ENCODE peak calls at places on chromosomes 12 and 14, in four cellular contexts. One of them, this sample, is unnamed.

GRCh38 chr12:81450920-81451739 is 308.0 kb downstream of the PPFIA2 start:
- DNase-seq in K562: peak
- DNase-seq in GM12878: no peak
- DNase-seq in HL-60: peak
- DNase-seq in this sample: no peak

GRCh38 chr14:40098468-40098867 is 666.2 kb upstream of the FBXO33 start:
- DNase-seq in K562: no peak
- DNase-seq in GM12878: no peak
- DNase-seq in HL-60: no peak
- DNase-seq in this sample: no peak

GRCh38 chr12:78101181-78101876 is 270.6 kb downstream of the NAV3 start:
- DNase-seq in K562: no peak
- DNase-seq in GM12878: no peak
- DNase-seq in HL-60: no peak
- DNase-seq in this sample: no peak

GRCh38 chr12:122403115-122403770 is 19.2 kb downstream of the CLIP1 start:
- DNase-seq in K562: no peak
- DNase-seq in GM12878: no peak
- DNase-seq in HL-60: no peak
- DNase-seq in this sample: peak

GRCh38 chr12:15268927-15269552 is 47.8 kb upstream of the RERG start:
- DNase-seq in K562: peak
- DNase-seq in GM12878: no peak
- DNase-seq in HL-60: peak
- DNase-seq in this sample: peak

GRCh38 chr12:43942379-43942778 is 106.5 kb downstream of the TMEM117 start:
- DNase-seq in K562: no peak
- DNase-seq in GM12878: no peak
- DNase-seq in HL-60: no peak
- DNase-seq in this sample: no peak

GRCh38 chr14:101843665-101844064 is 82.2 kb downstream of the PPP2R5C start:
- DNase-seq in K562: no peak
- DNase-seq in GM12878: peak
- DNase-seq in HL-60: peak
- DNase-seq in this sample: no peak

GRCh38 chr14:105336477-105337287 is 22.1 kb downstream of the PACS2 start:
- DNase-seq in K562: no peak
- DNase-seq in GM12878: no peak
- DNase-seq in HL-60: no peak
- DNase-seq in this sample: no peak

GRCh38 chr12:61538951-61539350 is 721.3 kb upstream of the USP15 start:
- DNase-seq in K562: no peak
- DNase-seq in GM12878: no peak
- DNase-seq in HL-60: no peak
- DNase-seq in this sample: no peak

GRCh38 chr12:117101953-117102833 is 3.0 kb upstream of the TESC start:
- DNase-seq in K562: no peak
- DNase-seq in GM12878: no peak
- DNase-seq in HL-60: no peak
- DNase-seq in this sample: no peak

GRCh38 chr12:1373887-1374286 is 220.5 kb downstream of the FBXL14 start:
- DNase-seq in K562: no peak
- DNase-seq in GM12878: no peak
- DNase-seq in HL-60: no peak
- DNase-seq in this sample: no peak

GRCh38 chr14:102933618-102934231 is 11.3 kb downstream of the AMN start:
- DNase-seq in K562: no peak
- DNase-seq in GM12878: no peak
- DNase-seq in HL-60: no peak
- DNase-seq in this sample: no peak

GRCh38 chr12:53482626-53483165 is 16.6 kb downstream of the MAP3K12 start:
- DNase-seq in K562: no peak
- DNase-seq in GM12878: no peak
- DNase-seq in HL-60: no peak
- DNase-seq in this sample: no peak

GRCh38 chr14:33859306-33859705 is 91.6 kb downstream of the EGLN3 start:
- DNase-seq in K562: peak
- DNase-seq in GM12878: no peak
- DNase-seq in HL-60: no peak
- DNase-seq in this sample: no peak

GRCh38 chr14:91230363-91231035 is 14.0 kb downstream of the GPR68 start:
- DNase-seq in K562: no peak
- DNase-seq in GM12878: no peak
- DNase-seq in HL-60: no peak
- DNase-seq in this sample: no peak

GRCh38 chr14:73462815-73463214 is 4.5 kb upstream of the NUMB start:
- DNase-seq in K562: peak
- DNase-seq in GM12878: no peak
- DNase-seq in HL-60: no peak
- DNase-seq in this sample: no peak

GRCh38 chr12:52239767-52240166 is 6.7 kb downstream of the KRT7 start:
- DNase-seq in K562: no peak
- DNase-seq in GM12878: no peak
- DNase-seq in HL-60: no peak
- DNase-seq in this sample: no peak

GRCh38 chr12:82524020-82524419 is 162.7 kb upstream of the TMTC2 start:
- DNase-seq in K562: no peak
- DNase-seq in GM12878: no peak
- DNase-seq in HL-60: no peak
- DNase-seq in this sample: no peak

GRCh38 chr14:84493779-84494178 is 1036.2 kb upstream of the FLRT2 start:
- DNase-seq in K562: no peak
- DNase-seq in GM12878: no peak
- DNase-seq in HL-60: no peak
- DNase-seq in this sample: no peak

GRCh38 chr12:5733136-5733755 is 211.8 kb downstream of the ANO2 start:
- DNase-seq in K562: no peak
- DNase-seq in GM12878: no peak
- DNase-seq in HL-60: no peak
- DNase-seq in this sample: no peak

GRCh38 chr12:121784460-121784859 is 9.0 kb downstream of the RHOF start:
- DNase-seq in K562: no peak
- DNase-seq in GM12878: no peak
- DNase-seq in HL-60: no peak
- DNase-seq in this sample: no peak

GRCh38 chr12:28568709-28569108 is 378.5 kb downstream of the CCDC91 start:
- DNase-seq in K562: no peak
- DNase-seq in GM12878: no peak
- DNase-seq in HL-60: no peak
- DNase-seq in this sample: no peak

GRCh38 chr12:109577311-109577710 is 3.7 kb downstream of the MVK start:
- DNase-seq in K562: no peak
- DNase-seq in GM12878: no peak
- DNase-seq in HL-60: no peak
- DNase-seq in this sample: no peak

GRCh38 chr12:5522358-5523335 is 90.7 kb downstream of the NTF3 start:
- DNase-seq in K562: no peak
- DNase-seq in GM12878: no peak
- DNase-seq in HL-60: no peak
- DNase-seq in this sample: no peak

GRCh38 chr12:32302218-32302826 is 97.0 kb upstream of the FGD4 start:
- DNase-seq in K562: peak
- DNase-seq in GM12878: peak
- DNase-seq in HL-60: peak
- DNase-seq in this sample: peak

GRCh38 chr12:131589966-131590365 is 120.9 kb upstream of the SFSWAP start:
- DNase-seq in K562: no peak
- DNase-seq in GM12878: no peak
- DNase-seq in HL-60: no peak
- DNase-seq in this sample: no peak

DNA sequence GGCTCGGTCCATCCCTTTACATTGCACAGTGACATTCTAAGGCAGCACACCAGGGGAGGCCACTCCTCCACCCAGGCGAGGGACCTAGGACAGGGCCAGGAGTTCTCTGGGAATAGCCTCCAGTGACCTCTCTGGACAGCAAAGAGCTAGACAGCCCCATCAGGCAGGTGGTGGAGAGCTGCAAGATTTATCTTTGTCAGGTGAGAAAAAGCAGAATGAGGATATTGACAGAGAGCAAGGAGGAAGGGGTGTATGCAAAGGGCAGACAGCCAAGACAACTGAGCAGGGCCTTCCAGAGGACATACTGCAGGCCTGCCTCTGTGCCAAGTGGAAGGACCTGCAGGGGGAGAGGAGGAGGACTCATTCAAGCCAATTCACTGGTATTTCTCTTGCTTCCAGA is 112.4 kb upstream of the MAX start:
- DNase-seq in K562: no peak
- DNase-seq in GM12878: no peak
- DNase-seq in HL-60: no peak
- DNase-seq in this sample: no peak
- TF ChIP-seq SPI1 in K562: no peak
- TF ChIP-seq SPI1 in GM12878: no peak
- TF ChIP-seq SPI1 in HL-60: no peak
- TF ChIP-seq SPI1 in this sample: no peak

GRCh38 chr12:18250313-18250916 is 10.9 kb upstream of the PIK3C2G start:
- DNase-seq in K562: peak
- DNase-seq in GM12878: no peak
- DNase-seq in HL-60: peak
- DNase-seq in this sample: peak
- TF ChIP-seq SPI1 in K562: no peak
- TF ChIP-seq SPI1 in GM12878: no peak
- TF ChIP-seq SPI1 in HL-60: no peak
- TF ChIP-seq SPI1 in this sample: no peak

GRCh38 chr12:18700254-18700653 is 37.6 kb downstream of the PLCZ1 start:
- DNase-seq in K562: no peak
- DNase-seq in GM12878: no peak
- DNase-seq in HL-60: no peak
- DNase-seq in this sample: no peak
- TF ChIP-seq SPI1 in K562: no peak
- TF ChIP-seq SPI1 in GM12878: no peak
- TF ChIP-seq SPI1 in HL-60: no peak
- TF ChIP-seq SPI1 in this sample: no peak

GRCh38 chr14:71324767-71325272 is 417.6 kb downstream of the PCNX1 start:
- DNase-seq in K562: peak
- DNase-seq in GM12878: peak
- DNase-seq in HL-60: peak
- DNase-seq in this sample: no peak

GRCh38 chr14:71328954-71329353 is 421.7 kb downstream of the PCNX1 start:
- DNase-seq in K562: no peak
- DNase-seq in GM12878: no peak
- DNase-seq in HL-60: no peak
- DNase-seq in this sample: no peak

GRCh38 chr14:71327691-71328090 is 420.4 kb downstream of the PCNX1 start:
- DNase-seq in K562: no peak
- DNase-seq in GM12878: no peak
- DNase-seq in HL-60: no peak
- DNase-seq in this sample: no peak

GRCh38 chr14:71331393-71331792 is 424.1 kb downstream of the PCNX1 start:
- DNase-seq in K562: no peak
- DNase-seq in GM12878: no peak
- DNase-seq in HL-60: no peak
- DNase-seq in this sample: no peak

GRCh38 chr14:71328183-71328582 is 420.9 kb downstream of the PCNX1 start:
- DNase-seq in K562: no peak
- DNase-seq in GM12878: peak
- DNase-seq in HL-60: no peak
- DNase-seq in this sample: no peak
- TF ChIP-seq SPI1 in K562: no peak
- TF ChIP-seq SPI1 in GM12878: peak
- TF ChIP-seq SPI1 in HL-60: no peak
- TF ChIP-seq SPI1 in this sample: peak

GRCh38 chr12:123952037-123952436 is 20.6 kb downstream of the CCDC92 start:
- DNase-seq in K562: no peak
- DNase-seq in GM12878: no peak
- DNase-seq in HL-60: no peak
- DNase-seq in this sample: no peak

GRCh38 chr12:123948401-123949117 is 24.1 kb downstream of the CCDC92 start:
- DNase-seq in K562: no peak
- DNase-seq in GM12878: no peak
- DNase-seq in HL-60: no peak
- DNase-seq in this sample: no peak

GRCh38 chr12:123950476-123951169 is 22.0 kb downstream of the CCDC92 start:
- DNase-seq in K562: no peak
- DNase-seq in GM12878: no peak
- DNase-seq in HL-60: no peak
- DNase-seq in this sample: no peak

GRCh38 chr12:123951467-123951866 is 21.2 kb downstream of the CCDC92 start:
- DNase-seq in K562: no peak
- DNase-seq in GM12878: no peak
- DNase-seq in HL-60: no peak
- DNase-seq in this sample: no peak

DNA sequence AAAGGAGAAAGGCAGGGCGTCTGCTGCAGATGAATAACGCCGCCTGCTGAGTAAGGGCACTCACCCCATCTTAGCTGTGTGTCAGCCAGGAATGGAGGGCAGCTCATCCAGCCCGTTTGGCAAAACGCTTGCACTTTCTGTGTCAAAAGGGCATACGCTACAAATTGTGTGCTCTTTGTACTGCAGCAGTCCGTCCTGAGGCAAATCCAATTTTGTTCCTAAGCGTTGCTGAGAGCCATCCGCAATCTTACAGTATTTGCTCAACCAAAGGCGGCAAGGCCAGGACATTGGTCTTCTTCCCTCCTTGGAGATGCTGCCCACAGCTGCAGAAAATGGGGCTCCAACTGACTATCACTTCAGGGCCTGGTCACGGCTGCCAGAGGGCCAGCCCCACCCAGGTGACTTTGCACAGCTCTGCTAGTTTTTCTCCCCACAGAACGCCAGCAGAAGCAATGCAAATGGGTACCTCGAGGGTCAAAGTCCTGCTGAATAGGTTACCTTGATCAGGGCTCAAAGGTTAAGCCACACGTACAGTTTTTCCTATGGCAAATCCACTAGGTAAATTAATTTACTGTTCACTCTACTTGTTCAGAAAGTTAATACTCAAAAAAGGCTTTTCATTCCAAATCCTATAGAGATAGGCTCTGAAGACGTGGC is 23.4 kb downstream of the CCDC92 start:
- DNase-seq in K562: no peak
- DNase-seq in GM12878: no peak
- DNase-seq in HL-60: no peak
- DNase-seq in this sample: no peak
- TF ChIP-seq SPI1 in K562: no peak
- TF ChIP-seq SPI1 in GM12878: no peak
- TF ChIP-seq SPI1 in HL-60: no peak
- TF ChIP-seq SPI1 in this sample: no peak